ENCODE peak calls at places on chromosomes 2 and 18, in four cellular contexts. O, T, V and Z are unnamed samples. For H3K4me1 and H3K27me3, the result is how much of the 10 kb centered on the place peaks cover.

GRCh38 chr2:199160677-199161465 is 296.9 kb downstream of the SATB2 start:
- DNase-seq in O (no peak), T (no peak), V (peak), Z (no peak)

GRCh38 chr2:70070557-70071268 is 16.6 kb upstream of the PCBP1 start:
- DNase-seq in O (peak), T (peak), V (peak), Z (no peak)

GRCh38 chr18:3468066-3468705 is 18.2 kb downstream of the TGIF1 start:
- DNase-seq in O (no peak), T (no peak), V (no peak), Z (no peak)

GRCh38 chr2:67872481-67872880 is 190.3 kb downstream of the C1D start:
- DNase-seq in O (no peak), T (no peak), V (no peak), Z (no peak)

GRCh38 chr2:222877556-222878278 is 16.9 kb downstream of the ACSL3 start:
- DNase-seq in O (no peak), T (no peak), V (no peak), Z (no peak)

GRCh38 chr2:40487592-40487991 is 35.7 kb upstream of the SLC8A1 start:
- DNase-seq in O (no peak), T (no peak), V (no peak), Z (no peak)

GRCh38 chr2:142094233-142094632 is 36.6 kb downstream of the LRP1B start:
- DNase-seq in O (no peak), T (no peak), V (no peak), Z (no peak)

GRCh38 chr2:205682239-205683021 is at the start of gene NRP2:
- DNase-seq in O (peak), T (no peak), V (peak), Z (peak)

GRCh38 chr2:239222346-239223028 is 178.3 kb downstream of the HDAC4 start:
- DNase-seq in O (no peak), T (no peak), V (peak), Z (no peak)

GRCh38 chr2:239220976-239221375 is 179.8 kb downstream of the HDAC4 start:
- DNase-seq in O (no peak), T (no peak), V (no peak), Z (no peak)

GRCh38 chr2:239223330-239224248 is 177.2 kb downstream of the HDAC4 start:
- DNase-seq in O (no peak), T (no peak), V (no peak), Z (no peak)

GRCh38 chr2:239224249-239224605 is 176.6 kb downstream of the HDAC4 start:
- DNase-seq in O (peak), T (no peak), V (no peak), Z (no peak)

GRCh38 chr2:239223029-239223329 is 177.8 kb downstream of the HDAC4 start:
- DNase-seq in O (no peak), T (no peak), V (no peak), Z (no peak)
- H3K4me1 ChIP-seq in O (half or more), T (under half), V (under half), Z (under half)

GRCh38 chr18:7600036-7600435 is 32.9 kb downstream of the PTPRM start:
- DNase-seq in O (no peak), T (no peak), V (no peak), Z (no peak)

GRCh38 chr18:7601249-7601620 is 34.1 kb downstream of the PTPRM start:
- DNase-seq in O (no peak), T (no peak), V (no peak), Z (no peak)

GRCh38 chr18:7598167-7599062 is 31.3 kb downstream of the PTPRM start:
- DNase-seq in O (no peak), T (no peak), V (peak), Z (no peak)

GRCh38 chr18:7601936-7602335 is 34.8 kb downstream of the PTPRM start:
- DNase-seq in O (no peak), T (no peak), V (no peak), Z (no peak)

GRCh38 chr18:7600528-7601248 is 33.6 kb downstream of the PTPRM start:
- DNase-seq in O (no peak), T (no peak), V (no peak), Z (no peak)
- H3K27me3 ChIP-seq in O (under half), T (under half), V (under half), Z (under half)

DNA sequence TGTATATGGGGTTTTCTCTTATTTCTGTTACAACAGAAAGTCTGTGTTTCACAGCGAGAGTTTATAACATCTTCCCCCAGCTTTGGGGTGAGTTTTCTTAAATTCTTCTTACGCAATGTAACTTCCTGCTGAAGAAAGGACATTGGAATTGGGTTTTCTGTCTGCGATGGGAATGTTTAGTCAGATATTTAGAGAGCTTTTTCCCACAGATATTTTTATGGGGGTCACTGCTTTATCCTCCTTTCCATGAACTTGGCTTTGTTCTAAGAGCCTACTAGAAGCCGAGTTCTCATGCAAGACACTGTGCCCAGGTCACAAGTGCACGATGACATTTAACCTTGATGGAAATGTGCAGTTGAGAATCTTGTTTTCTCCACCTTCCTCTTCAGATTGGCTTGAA is 22.1 kb downstream of the B3GNT2 start:
- DNase-seq in O (no peak), T (no peak), V (no peak), Z (no peak)
- H3K4me1 ChIP-seq in O (half or more), T (half or more), V (under half), Z (under half)

GRCh38 chr2:181658444-181658843 is 1.5 kb upstream of the CERKL start:
- DNase-seq in O (no peak), T (no peak), V (no peak), Z (no peak)
- H3K27me3 ChIP-seq in O (under half), T (under half), V (under half), Z (under half)

DNA sequence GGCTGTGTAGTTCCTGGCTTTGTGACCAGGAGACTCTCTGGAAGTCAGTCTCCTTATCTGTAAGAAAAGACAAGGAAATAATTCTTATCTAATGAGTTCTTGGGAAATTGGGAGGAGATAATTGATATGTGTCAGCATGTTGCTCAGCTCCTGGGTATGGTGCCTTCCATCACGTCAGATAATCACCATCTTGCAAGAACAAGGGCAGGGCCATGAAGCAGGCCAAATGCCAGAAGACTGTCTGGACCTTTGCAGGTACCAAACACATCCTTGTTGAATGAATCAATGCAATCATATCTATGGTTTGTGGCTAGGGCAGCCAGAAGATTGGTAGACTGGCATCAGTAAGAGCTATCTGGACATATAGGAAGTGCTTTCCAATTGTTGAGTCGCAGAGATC is 473.5 kb downstream of the TNS1 start:
- DNase-seq in O (no peak), T (no peak), V (no peak), Z (no peak)
- H3K4me1 ChIP-seq in O (under half), T (under half), V (under half), Z (under half)